ENCODE peak calls at places on chromosome 22, in eight cellular contexts. Z, E, I, G, L, V, Q and A are unnamed samples.
A peak's percentile ranks its signal among the peaks of the same experiment; 100 is the strongest.

GRCh38 chr22:19802881-19803735 is 42.5 kb downstream of the TBX1 start:
- DNase-seq in Z (no peak), E (peak; percentile 33), I (no peak), G (no peak), L (no peak), V (no peak), Q (peak; percentile 65), A (peak; percentile 41)

GRCh38 chr22:37690901-37691504 is 4.9 kb downstream of the NOL12 start:
- DNase-seq in Z (no peak), E (no peak), I (no peak), G (no peak), L (peak; percentile 54), V (peak; percentile 21), Q (no peak), A (no peak)

GRCh38 chr22:46763051-46763705 is 728 bp downstream of the TBC1D22A start:
- DNase-seq in Z (peak; percentile 7), E (peak; percentile 85), I (no peak), G (peak; percentile 24), L (no peak), V (no peak), Q (peak; percentile 85), A (no peak)

GRCh38 chr22:29626497-29627195 is 23.2 kb downstream of the NF2 start:
- DNase-seq in Z (peak; percentile 91), E (no peak), I (no peak), G (peak; percentile 76), L (no peak), V (peak; percentile 94), Q (no peak), A (no peak)

GRCh38 chr22:22669093-22669492 is 24.7 kb downstream of the GGTLC2 start:
- DNase-seq in Z (no peak), E (no peak), I (no peak), G (no peak), L (no peak), V (no peak), Q (no peak), A (no peak)

GRCh38 chr22:32649515-32650200 is 151.8 kb upstream of the TIMP3 start:
- DNase-seq in Z (peak; percentile 81), E (peak; percentile 60), I (no peak), G (peak; percentile 27), L (no peak), V (peak; percentile 93), Q (peak; percentile 93), A (no peak)

GRCh38 chr22:46972901-46973831 is 210.7 kb downstream of the TBC1D22A start:
- DNase-seq in Z (no peak), E (peak; percentile 55), I (no peak), G (no peak), L (no peak), V (no peak), Q (peak; percentile 70), A (peak; percentile 48)

GRCh38 chr22:47270463-47271135 is 508.1 kb downstream of the TBC1D22A start:
- DNase-seq in Z (no peak), E (no peak), I (no peak), G (no peak), L (no peak), V (no peak), Q (no peak), A (no peak)

GRCh38 chr22:21856868-21857267 is 10.6 kb downstream of the MAPK1 start:
- DNase-seq in Z (no peak), E (no peak), I (no peak), G (no peak), L (no peak), V (no peak), Q (no peak), A (no peak)

GRCh38 chr22:21778705-21779363 is 43.2 kb upstream of the YPEL1 start:
- DNase-seq in Z (peak; percentile 90), E (no peak), I (no peak), G (no peak), L (no peak), V (peak; percentile 95), Q (peak; percentile 95), A (no peak)

GRCh38 chr22:27133951-27134664 is 476.7 kb downstream of the MIAT start:
- DNase-seq in Z (peak; percentile 86), E (peak; percentile 65), I (no peak), G (peak; percentile 84), L (no peak), V (peak; percentile 96), Q (peak; percentile 92), A (peak; percentile 43)

GRCh38 chr22:23097412-23098229 is 27.3 kb downstream of the GNAZ start:
- DNase-seq in Z (no peak), E (no peak), I (no peak), G (no peak), L (no peak), V (no peak), Q (no peak), A (no peak)

GRCh38 chr22:22201925-22202343 is 42.7 kb upstream of the VPREB1 start:
- DNase-seq in Z (no peak), E (no peak), I (no peak), G (no peak), L (no peak), V (no peak), Q (peak; percentile 3), A (no peak)

GRCh38 chr22:41722496-41722895 is 23.2 kb downstream of the MEI1 start:
- DNase-seq in Z (no peak), E (no peak), I (no peak), G (no peak), L (no peak), V (no peak), Q (no peak), A (no peak)

GRCh38 chr22:19942071-19942885 is 660 bp upstream of the TXNRD2 start:
- DNase-seq in Z (peak; percentile 69), E (peak; percentile 69), I (no peak), G (peak; percentile 51), L (no peak), V (no peak), Q (peak; percentile 98), A (peak; percentile 37)

GRCh38 chr22:41369089-41369745 is 12.5 kb upstream of the TEF start:
- DNase-seq in Z (no peak), E (no peak), I (no peak), G (no peak), L (no peak), V (no peak), Q (peak; percentile 71), A (peak; percentile 40)

GRCh38 chr22:31185056-31185455 is 25.1 kb downstream of the RNF185 start:
- DNase-seq in Z (peak; percentile 62), E (no peak), I (no peak), G (no peak), L (no peak), V (no peak), Q (peak; percentile 90), A (no peak)

GRCh38 chr22:26892401-26893033 is 235.1 kb downstream of the MIAT start:
- DNase-seq in Z (no peak), E (peak; percentile 57), I (no peak), G (peak; percentile 56), L (no peak), V (peak; percentile 49), Q (no peak), A (no peak)

GRCh38 chr22:47219789-47220188 is 457.3 kb downstream of the TBC1D22A start:
- DNase-seq in Z (no peak), E (no peak), I (no peak), G (no peak), L (no peak), V (no peak), Q (no peak), A (no peak)

GRCh38 chr22:26487996-26488395 is 4.3 kb downstream of the SRRD start:
- DNase-seq in Z (no peak), E (no peak), I (no peak), G (no peak), L (no peak), V (no peak), Q (no peak), A (no peak)

GRCh38 chr22:26894766-26895485 is 237.5 kb downstream of the MIAT start:
- DNase-seq in Z (peak; percentile 92), E (no peak), I (no peak), G (peak; percentile 93), L (no peak), V (peak; percentile 96), Q (peak; percentile 96), A (no peak)

DNA sequence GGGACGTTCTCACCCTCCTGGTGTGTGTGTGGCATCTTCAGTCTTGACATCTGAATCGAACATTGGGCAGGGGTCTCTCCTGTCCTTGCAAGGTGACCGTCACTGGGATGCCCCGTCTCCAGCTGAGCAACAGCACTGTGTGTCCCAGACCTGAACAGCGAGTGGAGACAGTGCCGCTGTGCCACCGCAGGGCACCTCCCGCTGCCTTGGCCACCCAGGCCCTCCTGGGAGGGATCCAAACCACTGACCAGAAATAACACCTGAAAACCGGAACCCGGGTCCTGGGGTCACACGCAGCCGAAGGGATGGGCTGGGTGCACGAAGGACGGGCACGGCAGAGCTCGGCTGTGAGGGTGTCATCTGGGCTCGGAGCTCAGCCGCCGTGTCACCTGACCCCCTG is 102.2 kb downstream of the BRD1 start:
- DNase-seq in Z (no peak), E (no peak), I (no peak), G (no peak), L (no peak), V (no peak), Q (no peak), A (no peak)
- H3K27me3 ChIP-seq in Z (peaks cover 20% of the 10 kb centered on the region), E (no peaks in the 10 kb centered on the region), I (peaks cover 2% of the 10 kb centered on the region), G (peaks cover 42% of the 10 kb centered on the region), L (peaks cover 9% of the 10 kb centered on the region), V (peaks cover 3% of the 10 kb centered on the region), Q (peaks cover 6% of the 10 kb centered on the region), A (peaks cover 8% of the 10 kb centered on the region)

GRCh38 chr22:44901301-44901700 is 108.5 kb downstream of the PHF21B start:
- DNase-seq in Z (peak; percentile 13), E (no peak), I (no peak), G (no peak), L (no peak), V (peak; percentile 9), Q (no peak), A (no peak)
- H3K4me3 ChIP-seq in Z (no peak overlapping the region), E (no peak overlapping the region), I (no peak overlapping the region), G (no peak overlapping the region), L (no peak overlapping the region), V (no peak overlapping the region), Q (no peak overlapping the region), A (no peak overlapping the region)

GRCh38 chr22:48709976-48710375 is 1117.7 kb downstream of the BRD1 start:
- DNase-seq in Z (no peak), E (peak; percentile 4), I (no peak), G (no peak), L (no peak), V (no peak), Q (peak; percentile 50), A (no peak)

GRCh38 chr22:48709453-48709852 is 1118.2 kb downstream of the BRD1 start:
- DNase-seq in Z (no peak), E (peak; percentile 22), I (no peak), G (no peak), L (no peak), V (no peak), Q (peak; percentile 62), A (peak; percentile 18)

GRCh38 chr22:48706934-48707748 is 1120.5 kb downstream of the BRD1 start:
- DNase-seq in Z (no peak), E (no peak), I (no peak), G (no peak), L (no peak), V (no peak), Q (peak; percentile 62), A (peak; percentile 42)

GRCh38 chr22:48707749-48708557 is 1119.7 kb downstream of the BRD1 start:
- DNase-seq in Z (no peak), E (peak; percentile 27), I (no peak), G (no peak), L (no peak), V (no peak), Q (peak; percentile 34), A (peak; percentile 52)

GRCh38 chr22:48708558-48709245 is 1119.0 kb downstream of the BRD1 start:
- DNase-seq in Z (no peak), E (peak; percentile 20), I (no peak), G (no peak), L (no peak), V (no peak), Q (peak; percentile 81), A (peak; percentile 55)
- H3K27me3 ChIP-seq in Z (no peaks in the 10 kb centered on the region), E (no peaks in the 10 kb centered on the region), I (no peaks in the 10 kb centered on the region), G (no peaks in the 10 kb centered on the region), L (no peaks in the 10 kb centered on the region), V (no peaks in the 10 kb centered on the region), Q (no peaks in the 10 kb centered on the region), A (no peaks in the 10 kb centered on the region)

GRCh38 chr22:35914665-35915476 is 113.8 kb downstream of the RBFOX2 start:
- DNase-seq in Z (peak; percentile 91), E (peak; percentile 61), I (peak; percentile 87), G (peak; percentile 77), L (peak; percentile 86), V (peak; percentile 90), Q (peak; percentile 78), A (peak; percentile 56)
- H3K4me3 ChIP-seq in Z (peak overlapping the region; percentile 36), E (peak overlapping the region; percentile 52), I (peak overlapping the region; percentile 70), G (peak overlapping the region; percentile 23), L (peak overlapping the region; percentile 32), V (peak overlapping the region; percentile 33), Q (peak overlapping the region; percentile 72), A (peak overlapping the region; percentile 33)